ENCODE peak calls at places on chromosomes 3 and 15, in ten cellular contexts. K is NCI-H1694, D is HT-29, A is cardiac muscle cell, F is H54, Q is DMS 273 treated with DMSO at 0.1 percent for 48 hours, P is GM04503, J is Calu3, E is osteocyte, B is NCI-H1092. I is an unnamed sample.

GRCh38 chr15:25170113-25170731 is 215.4 kb downstream of the SNRPN start:
- DNase-seq in P (no peak), E (peak), F (no peak), D (no peak), Q (no peak), K (no peak), A (no peak), J (no peak), B (no peak), I (peak)

GRCh38 chr15:58380280-58380945 is 51.4 kb upstream of the LIPC start:
- DNase-seq in F (no peak), K (no peak), J (no peak), E (no peak), B (no peak), A (peak), D (no peak), Q (no peak), P (no peak), I (no peak)

GRCh38 chr15:85482896-85483295 is 102.5 kb downstream of the AKAP13 start:
- DNase-seq in F (no peak), B (no peak), D (peak), K (no peak), Q (no peak), E (no peak), J (peak), P (peak), A (peak), I (no peak)

GRCh38 chr15:60745469-60745971 is 266.6 kb upstream of the ICE2 start:
- DNase-seq in D (no peak), K (no peak), E (no peak), A (peak), P (no peak), B (no peak), F (no peak), J (no peak), Q (no peak), I (no peak)

GRCh38 chr15:36757189-36757814 is 177.9 kb downstream of the CDIN1 start:
- DNase-seq in F (peak), P (no peak), D (no peak), E (no peak), J (no peak), K (no peak), A (peak), Q (no peak), B (no peak), I (no peak)

GRCh38 chr3:20099020-20099539 is 58.8 kb downstream of the KAT2B start:
- DNase-seq in D (no peak), Q (no peak), A (no peak), P (no peak), K (no peak), B (no peak), F (no peak), E (no peak), J (no peak), I (no peak)

GRCh38 chr3:134494539-134494938 is 8.7 kb downstream of the CEP63 start:
- DNase-seq in Q (no peak), A (no peak), P (no peak), E (no peak), J (no peak), D (no peak), F (no peak), K (no peak), B (no peak), I (no peak)

GRCh38 chr15:75195766-75196241 is 5.9 kb upstream of the C15orf39 start:
- DNase-seq in K (no peak), J (no peak), P (no peak), A (no peak), E (no peak), F (no peak), Q (no peak), D (peak), B (peak), I (no peak)

GRCh38 chr15:37359495-37360290 is 259.3 kb upstream of the MEIS2 start:
- DNase-seq in B (no peak), A (no peak), J (no peak), F (no peak), E (no peak), D (no peak), K (no peak), Q (no peak), P (no peak), I (no peak)

GRCh38 chr3:38401563-38401962 is 52.1 kb upstream of the ACVR2B start:
- DNase-seq in D (no peak), A (no peak), K (no peak), E (peak), P (no peak), Q (no peak), F (no peak), J (no peak), B (no peak), I (peak)

GRCh38 chr15:60758961-60759729 is 280.2 kb upstream of the ICE2 start:
- DNase-seq in D (no peak), Q (no peak), B (no peak), J (no peak), K (no peak), E (no peak), P (peak), F (peak), A (peak), I (no peak)

GRCh38 chr3:85662462-85662861 is 703.7 kb downstream of the CADM2 start:
- DNase-seq in D (no peak), F (no peak), K (no peak), B (no peak), E (no peak), P (no peak), A (no peak), Q (no peak), J (no peak), I (no peak)

GRCh38 chr3:149667576-149667975 is 9.8 kb upstream of the WWTR1 start:
- DNase-seq in A (no peak), Q (no peak), F (no peak), P (no peak), K (no peak), J (no peak), B (no peak), E (no peak), D (no peak), I (no peak)

GRCh38 chr3:48034000-48034516 is 17.8 kb upstream of the MAP4 start:
- DNase-seq in E (no peak), P (peak), J (peak), B (no peak), K (no peak), F (peak), A (peak), Q (no peak), D (no peak), I (no peak)

GRCh38 chr3:141367038-141367730 is 1.1 kb upstream of the ZBTB38 start:
- DNase-seq in J (peak), K (no peak), D (no peak), P (peak), E (no peak), A (peak), Q (no peak), B (no peak), F (peak), I (no peak)

GRCh38 chr15:74790080-74790916 is 8.4 kb downstream of the CSK start:
- DNase-seq in E (peak), A (peak), D (no peak), F (peak), Q (no peak), K (no peak), B (no peak), J (peak), P (no peak), I (no peak)

GRCh38 chr3:143119974-143120715 is 574 bp downstream of the CHST2 start:
- DNase-seq in K (no peak), P (no peak), B (no peak), F (peak), A (peak), Q (no peak), D (no peak), E (peak), J (peak), I (no peak)

GRCh38 chr15:59205839-59206622 is 612 bp upstream of the LDHAL6B start:
- DNase-seq in E (peak), B (no peak), Q (no peak), J (no peak), D (no peak), A (no peak), K (no peak), F (no peak), P (no peak), I (no peak)

GRCh38 chr3:46848271-46849097 is 14.8 kb downstream of the MYL3 start:
- DNase-seq in F (peak), J (peak), B (no peak), E (no peak), Q (no peak), P (no peak), D (peak), K (no peak), A (peak), I (peak)

GRCh38 chr3:155286745-155287144 is 6.7 kb downstream of the STRIT1 start:
- DNase-seq in Q (no peak), F (no peak), P (no peak), B (no peak), J (no peak), K (no peak), D (no peak), A (no peak), E (no peak), I (no peak)

GRCh38 chr3:103966749-103967148 is 1400.0 kb upstream of the ALCAM start:
- DNase-seq in K (no peak), A (no peak), E (no peak), P (no peak), B (no peak), J (no peak), D (no peak), Q (no peak), F (no peak), I (no peak)

GRCh38 chr3:166527325-166527724 is 690.1 kb upstream of the BCHE start:
- DNase-seq in E (no peak), P (no peak), B (no peak), A (no peak), Q (no peak), D (no peak), F (no peak), K (no peak), J (no peak), I (no peak)

GRCh38 chr3:141482250-141482937 is 4.4 kb upstream of the RASA2 start:
- DNase-seq in J (peak), K (no peak), E (no peak), A (peak), P (peak), F (peak), Q (no peak), D (peak), B (no peak), I (no peak)

GRCh38 chr3:151795276-151795675 is 18.6 kb upstream of the AADAC start:
- DNase-seq in A (peak), D (no peak), Q (no peak), K (no peak), J (no peak), F (peak), E (no peak), P (peak), B (no peak), I (no peak)

GRCh38 chr15:46555547-46555946 is 920.7 kb downstream of the SQOR start:
- DNase-seq in D (no peak), Q (no peak), F (no peak), P (no peak), J (no peak), E (no peak), B (no peak), K (no peak), A (no peak), I (no peak)

GRCh38 chr3:112043621-112044201 is 9.2 kb downstream of the TMPRSS7 start:
- DNase-seq in J (peak), Q (peak), K (peak), F (peak), B (peak), A (peak), D (peak), P (no peak), E (no peak), I (no peak)

GRCh38 chr3:5428607-5429516 is 241.4 kb downstream of the EDEM1 start:
- DNase-seq in F (no peak), D (no peak), E (no peak), B (no peak), J (no peak), K (no peak), Q (no peak), A (no peak), P (no peak), I (no peak)

GRCh38 chr3:187291512-187292132 is at the start of gene MASP1:
- DNase-seq in F (no peak), B (no peak), J (no peak), E (no peak), D (no peak), A (no peak), Q (no peak), P (no peak), K (no peak), I (no peak)